ENCODE peak calls at places on chromosomes 4 and X, in ten cellular contexts. One of them, this sample, is unnamed.

GRCh38 chrX:40504801-40505605 is 75.8 kb upstream of the ATP6AP2 start:
- DNase-seq in activated CD4-positive, alpha-beta T cell treated with anti-CD3 and anti-CD28 coated beads, Interleukin-2, amount 50 U/mL, for 24 hours: no peak
- DNase-seq in transverse colon: no peak
- DNase-seq in NCI-H510A: no peak
- DNase-seq in left colon: no peak
- DNase-seq in nucleus accumbens: no peak
- DNase-seq in Daoy: peak; percentile 78
- DNase-seq in T-helper 1 cell: no peak
- DNase-seq in cardiac muscle cell: no peak
- DNase-seq in RPMI7951: peak; percentile 96
- DNase-seq in this sample: peak; percentile 19

GRCh38 chr4:108001540-108001939 is 11.9 kb downstream of the HADH start:
- DNase-seq in activated CD4-positive, alpha-beta T cell treated with anti-CD3 and anti-CD28 coated beads, Interleukin-2, amount 50 U/mL, for 24 hours: no peak
- DNase-seq in transverse colon: no peak
- DNase-seq in NCI-H510A: no peak
- DNase-seq in left colon: no peak
- DNase-seq in nucleus accumbens: no peak
- DNase-seq in Daoy: no peak
- DNase-seq in T-helper 1 cell: no peak
- DNase-seq in cardiac muscle cell: no peak
- DNase-seq in RPMI7951: peak; percentile 26
- DNase-seq in this sample: no peak

GRCh38 chr4:687048-687974 is 1.6 kb downstream of the SLC49A3 start:
- DNase-seq in activated CD4-positive, alpha-beta T cell treated with anti-CD3 and anti-CD28 coated beads, Interleukin-2, amount 50 U/mL, for 24 hours: no peak
- DNase-seq in transverse colon: peak; percentile 91
- DNase-seq in NCI-H510A: no peak
- DNase-seq in left colon: peak; percentile 87
- DNase-seq in nucleus accumbens: no peak
- DNase-seq in Daoy: peak; percentile 85
- DNase-seq in T-helper 1 cell: no peak
- DNase-seq in cardiac muscle cell: no peak
- DNase-seq in RPMI7951: peak; percentile 65
- DNase-seq in this sample: no peak

GRCh38 chrX:139831689-139832456 is 101.0 kb downstream of the ATP11C start:
- DNase-seq in activated CD4-positive, alpha-beta T cell treated with anti-CD3 and anti-CD28 coated beads, Interleukin-2, amount 50 U/mL, for 24 hours: no peak
- DNase-seq in transverse colon: no peak
- DNase-seq in NCI-H510A: no peak
- DNase-seq in left colon: no peak
- DNase-seq in nucleus accumbens: no peak
- DNase-seq in Daoy: peak; percentile 37
- DNase-seq in T-helper 1 cell: no peak
- DNase-seq in cardiac muscle cell: peak; percentile 19
- DNase-seq in RPMI7951: peak; percentile 68
- DNase-seq in this sample: peak; percentile 74

GRCh38 chrX:68686684-68687045 is 39.2 kb downstream of the STARD8 start:
- DNase-seq in activated CD4-positive, alpha-beta T cell treated with anti-CD3 and anti-CD28 coated beads, Interleukin-2, amount 50 U/mL, for 24 hours: no peak
- DNase-seq in transverse colon: no peak
- DNase-seq in NCI-H510A: no peak
- DNase-seq in left colon: no peak
- DNase-seq in nucleus accumbens: no peak
- DNase-seq in Daoy: peak; percentile 53
- DNase-seq in T-helper 1 cell: no peak
- DNase-seq in cardiac muscle cell: no peak
- DNase-seq in RPMI7951: peak; percentile 31
- DNase-seq in this sample: no peak

GRCh38 chr4:151688785-151689043 is 72.1 kb downstream of the GATB start:
- DNase-seq in activated CD4-positive, alpha-beta T cell treated with anti-CD3 and anti-CD28 coated beads, Interleukin-2, amount 50 U/mL, for 24 hours: no peak
- DNase-seq in transverse colon: no peak
- DNase-seq in NCI-H510A: no peak
- DNase-seq in left colon: no peak
- DNase-seq in nucleus accumbens: no peak
- DNase-seq in Daoy: no peak
- DNase-seq in T-helper 1 cell: no peak
- DNase-seq in cardiac muscle cell: no peak
- DNase-seq in RPMI7951: no peak
- DNase-seq in this sample: no peak

GRCh38 chr4:185914583-185915199 is 102.7 kb upstream of the SORBS2 start:
- DNase-seq in activated CD4-positive, alpha-beta T cell treated with anti-CD3 and anti-CD28 coated beads, Interleukin-2, amount 50 U/mL, for 24 hours: no peak
- DNase-seq in transverse colon: no peak
- DNase-seq in NCI-H510A: no peak
- DNase-seq in left colon: no peak
- DNase-seq in nucleus accumbens: no peak
- DNase-seq in Daoy: peak; percentile 64
- DNase-seq in T-helper 1 cell: no peak
- DNase-seq in cardiac muscle cell: no peak
- DNase-seq in RPMI7951: peak; percentile 54
- DNase-seq in this sample: peak; percentile 97

GRCh38 chr4:24808261-24808660 is 12.9 kb downstream of the SOD3 start:
- DNase-seq in activated CD4-positive, alpha-beta T cell treated with anti-CD3 and anti-CD28 coated beads, Interleukin-2, amount 50 U/mL, for 24 hours: no peak
- DNase-seq in transverse colon: no peak
- DNase-seq in NCI-H510A: no peak
- DNase-seq in left colon: no peak
- DNase-seq in nucleus accumbens: no peak
- DNase-seq in Daoy: no peak
- DNase-seq in T-helper 1 cell: no peak
- DNase-seq in cardiac muscle cell: no peak
- DNase-seq in RPMI7951: no peak
- DNase-seq in this sample: no peak

GRCh38 chrX:33808636-33809035 is 323.5 kb downstream of the FAM47A start:
- DNase-seq in activated CD4-positive, alpha-beta T cell treated with anti-CD3 and anti-CD28 coated beads, Interleukin-2, amount 50 U/mL, for 24 hours: no peak
- DNase-seq in transverse colon: no peak
- DNase-seq in NCI-H510A: no peak
- DNase-seq in left colon: no peak
- DNase-seq in nucleus accumbens: no peak
- DNase-seq in Daoy: no peak
- DNase-seq in T-helper 1 cell: no peak
- DNase-seq in cardiac muscle cell: no peak
- DNase-seq in RPMI7951: no peak
- DNase-seq in this sample: no peak

GRCh38 chr4:138390286-138390685 is 148.1 kb upstream of the SLC7A11 start:
- DNase-seq in activated CD4-positive, alpha-beta T cell treated with anti-CD3 and anti-CD28 coated beads, Interleukin-2, amount 50 U/mL, for 24 hours: no peak
- DNase-seq in transverse colon: no peak
- DNase-seq in NCI-H510A: no peak
- DNase-seq in left colon: no peak
- DNase-seq in nucleus accumbens: no peak
- DNase-seq in Daoy: peak; percentile 3
- DNase-seq in T-helper 1 cell: no peak
- DNase-seq in cardiac muscle cell: no peak
- DNase-seq in RPMI7951: no peak
- DNase-seq in this sample: peak; percentile 2

GRCh38 chr4:176498857-176499256 is 179.1 kb downstream of the SPCS3 start:
- DNase-seq in activated CD4-positive, alpha-beta T cell treated with anti-CD3 and anti-CD28 coated beads, Interleukin-2, amount 50 U/mL, for 24 hours: no peak
- DNase-seq in transverse colon: no peak
- DNase-seq in NCI-H510A: no peak
- DNase-seq in left colon: no peak
- DNase-seq in nucleus accumbens: no peak
- DNase-seq in Daoy: peak; percentile 1
- DNase-seq in T-helper 1 cell: no peak
- DNase-seq in cardiac muscle cell: no peak
- DNase-seq in RPMI7951: peak; percentile 2
- DNase-seq in this sample: no peak

GRCh38 chr4:69038582-69038981 is 57.7 kb upstream of the UGT2B7 start:
- DNase-seq in activated CD4-positive, alpha-beta T cell treated with anti-CD3 and anti-CD28 coated beads, Interleukin-2, amount 50 U/mL, for 24 hours: no peak
- DNase-seq in transverse colon: no peak
- DNase-seq in NCI-H510A: no peak
- DNase-seq in left colon: no peak
- DNase-seq in nucleus accumbens: no peak
- DNase-seq in Daoy: no peak
- DNase-seq in T-helper 1 cell: no peak
- DNase-seq in cardiac muscle cell: no peak
- DNase-seq in RPMI7951: no peak
- DNase-seq in this sample: no peak

GRCh38 chr4:110003401-110004187 is 90.9 kb downstream of the EGF start:
- DNase-seq in activated CD4-positive, alpha-beta T cell treated with anti-CD3 and anti-CD28 coated beads, Interleukin-2, amount 50 U/mL, for 24 hours: no peak
- DNase-seq in transverse colon: no peak
- DNase-seq in NCI-H510A: no peak
- DNase-seq in left colon: no peak
- DNase-seq in nucleus accumbens: no peak
- DNase-seq in Daoy: no peak
- DNase-seq in T-helper 1 cell: no peak
- DNase-seq in cardiac muscle cell: no peak
- DNase-seq in RPMI7951: no peak
- DNase-seq in this sample: no peak

GRCh38 chr4:37742149-37742548 is 56.0 kb upstream of the RELL1 start:
- DNase-seq in activated CD4-positive, alpha-beta T cell treated with anti-CD3 and anti-CD28 coated beads, Interleukin-2, amount 50 U/mL, for 24 hours: no peak
- DNase-seq in transverse colon: no peak
- DNase-seq in NCI-H510A: no peak
- DNase-seq in left colon: no peak
- DNase-seq in nucleus accumbens: no peak
- DNase-seq in Daoy: peak; percentile 12
- DNase-seq in T-helper 1 cell: no peak
- DNase-seq in cardiac muscle cell: no peak
- DNase-seq in RPMI7951: no peak
- DNase-seq in this sample: no peak

GRCh38 chrX:104085919-104086318 is 9.9 kb upstream of the TMSB15C start:
- DNase-seq in activated CD4-positive, alpha-beta T cell treated with anti-CD3 and anti-CD28 coated beads, Interleukin-2, amount 50 U/mL, for 24 hours: no peak
- DNase-seq in transverse colon: no peak
- DNase-seq in NCI-H510A: no peak
- DNase-seq in left colon: no peak
- DNase-seq in nucleus accumbens: no peak
- DNase-seq in Daoy: no peak
- DNase-seq in T-helper 1 cell: no peak
- DNase-seq in cardiac muscle cell: no peak
- DNase-seq in RPMI7951: no peak
- DNase-seq in this sample: no peak

GRCh38 chr4:56049428-56050212 is 100.9 kb downstream of the CEP135 start:
- DNase-seq in activated CD4-positive, alpha-beta T cell treated with anti-CD3 and anti-CD28 coated beads, Interleukin-2, amount 50 U/mL, for 24 hours: no peak
- DNase-seq in transverse colon: peak; percentile 32
- DNase-seq in NCI-H510A: peak; percentile 60
- DNase-seq in left colon: peak; percentile 46
- DNase-seq in nucleus accumbens: peak; percentile 34
- DNase-seq in Daoy: peak; percentile 32
- DNase-seq in T-helper 1 cell: no peak
- DNase-seq in cardiac muscle cell: peak; percentile 55
- DNase-seq in RPMI7951: peak; percentile 7
- DNase-seq in this sample: peak; percentile 78

GRCh38 chrX:72027024-72027913 is 104.4 kb downstream of the RTL5 start:
- DNase-seq in activated CD4-positive, alpha-beta T cell treated with anti-CD3 and anti-CD28 coated beads, Interleukin-2, amount 50 U/mL, for 24 hours: no peak
- DNase-seq in transverse colon: no peak
- DNase-seq in NCI-H510A: no peak
- DNase-seq in left colon: no peak
- DNase-seq in nucleus accumbens: no peak
- DNase-seq in Daoy: no peak
- DNase-seq in T-helper 1 cell: no peak
- DNase-seq in cardiac muscle cell: peak; percentile 25
- DNase-seq in RPMI7951: no peak
- DNase-seq in this sample: no peak

GRCh38 chr4:184287697-184288255 is 70.1 kb upstream of the ENPP6 start:
- DNase-seq in activated CD4-positive, alpha-beta T cell treated with anti-CD3 and anti-CD28 coated beads, Interleukin-2, amount 50 U/mL, for 24 hours: no peak
- DNase-seq in transverse colon: peak; percentile 40
- DNase-seq in NCI-H510A: peak; percentile 32
- DNase-seq in left colon: no peak
- DNase-seq in nucleus accumbens: no peak
- DNase-seq in Daoy: no peak
- DNase-seq in T-helper 1 cell: no peak
- DNase-seq in cardiac muscle cell: no peak
- DNase-seq in RPMI7951: peak; percentile 49
- DNase-seq in this sample: peak; percentile 68

GRCh38 chrX:154090731-154091130 is 6.8 kb downstream of the MECP2 start:
- DNase-seq in activated CD4-positive, alpha-beta T cell treated with anti-CD3 and anti-CD28 coated beads, Interleukin-2, amount 50 U/mL, for 24 hours: no peak
- DNase-seq in transverse colon: no peak
- DNase-seq in NCI-H510A: no peak
- DNase-seq in left colon: no peak
- DNase-seq in nucleus accumbens: peak; percentile 12
- DNase-seq in Daoy: no peak
- DNase-seq in T-helper 1 cell: no peak
- DNase-seq in cardiac muscle cell: no peak
- DNase-seq in RPMI7951: no peak
- DNase-seq in this sample: peak; percentile 96

GRCh38 chrX:40199704-40200103 is 101.9 kb upstream of the BCOR start:
- DNase-seq in activated CD4-positive, alpha-beta T cell treated with anti-CD3 and anti-CD28 coated beads, Interleukin-2, amount 50 U/mL, for 24 hours: no peak
- DNase-seq in transverse colon: no peak
- DNase-seq in NCI-H510A: no peak
- DNase-seq in left colon: no peak
- DNase-seq in nucleus accumbens: no peak
- DNase-seq in Daoy: no peak
- DNase-seq in T-helper 1 cell: no peak
- DNase-seq in cardiac muscle cell: no peak
- DNase-seq in RPMI7951: peak; percentile 85
- DNase-seq in this sample: peak; percentile 53

GRCh38 chr4:170190265-170190664 is 100.5 kb upstream of the AADAT start:
- DNase-seq in activated CD4-positive, alpha-beta T cell treated with anti-CD3 and anti-CD28 coated beads, Interleukin-2, amount 50 U/mL, for 24 hours: no peak
- DNase-seq in transverse colon: no peak
- DNase-seq in NCI-H510A: no peak
- DNase-seq in left colon: no peak
- DNase-seq in nucleus accumbens: no peak
- DNase-seq in Daoy: no peak
- DNase-seq in T-helper 1 cell: no peak
- DNase-seq in cardiac muscle cell: no peak
- DNase-seq in RPMI7951: no peak
- DNase-seq in this sample: no peak

GRCh38 chr4:183876268-183876934 is 28.7 kb upstream of the STOX2 start:
- DNase-seq in activated CD4-positive, alpha-beta T cell treated with anti-CD3 and anti-CD28 coated beads, Interleukin-2, amount 50 U/mL, for 24 hours: no peak
- DNase-seq in transverse colon: peak; percentile 63
- DNase-seq in NCI-H510A: peak; percentile 55
- DNase-seq in left colon: peak; percentile 52
- DNase-seq in nucleus accumbens: peak; percentile 59
- DNase-seq in Daoy: peak; percentile 92
- DNase-seq in T-helper 1 cell: no peak
- DNase-seq in cardiac muscle cell: no peak
- DNase-seq in RPMI7951: peak; percentile 1
- DNase-seq in this sample: no peak

GRCh38 chr4:173145111-173145510 is 23.5 kb upstream of the GALNT7 start:
- DNase-seq in activated CD4-positive, alpha-beta T cell treated with anti-CD3 and anti-CD28 coated beads, Interleukin-2, amount 50 U/mL, for 24 hours: no peak
- DNase-seq in transverse colon: no peak
- DNase-seq in NCI-H510A: no peak
- DNase-seq in left colon: no peak
- DNase-seq in nucleus accumbens: no peak
- DNase-seq in Daoy: no peak
- DNase-seq in T-helper 1 cell: no peak
- DNase-seq in cardiac muscle cell: no peak
- DNase-seq in RPMI7951: no peak
- DNase-seq in this sample: no peak

GRCh38 chr4:91288702-91289311 is 1015.0 kb upstream of the GRID2 start:
- DNase-seq in activated CD4-positive, alpha-beta T cell treated with anti-CD3 and anti-CD28 coated beads, Interleukin-2, amount 50 U/mL, for 24 hours: no peak
- DNase-seq in transverse colon: no peak
- DNase-seq in NCI-H510A: no peak
- DNase-seq in left colon: no peak
- DNase-seq in nucleus accumbens: no peak
- DNase-seq in Daoy: no peak
- DNase-seq in T-helper 1 cell: no peak
- DNase-seq in cardiac muscle cell: no peak
- DNase-seq in RPMI7951: no peak
- DNase-seq in this sample: no peak

GRCh38 chr4:189090174-189090814 is 850.4 kb upstream of the FRG1 start:
- DNase-seq in activated CD4-positive, alpha-beta T cell treated with anti-CD3 and anti-CD28 coated beads, Interleukin-2, amount 50 U/mL, for 24 hours: no peak
- DNase-seq in transverse colon: no peak
- DNase-seq in NCI-H510A: no peak
- DNase-seq in left colon: no peak
- DNase-seq in nucleus accumbens: no peak
- DNase-seq in Daoy: peak; percentile 18
- DNase-seq in T-helper 1 cell: no peak
- DNase-seq in cardiac muscle cell: peak; percentile 38
- DNase-seq in RPMI7951: peak; percentile 17
- DNase-seq in this sample: peak; percentile 82

GRCh38 chrX:374566-374965 is 12.1 kb downstream of the PPP2R3B start:
- DNase-seq in activated CD4-positive, alpha-beta T cell treated with anti-CD3 and anti-CD28 coated beads, Interleukin-2, amount 50 U/mL, for 24 hours: no peak
- DNase-seq in transverse colon: no peak
- DNase-seq in NCI-H510A: no peak
- DNase-seq in left colon: no peak
- DNase-seq in nucleus accumbens: no peak
- DNase-seq in Daoy: no peak
- DNase-seq in T-helper 1 cell: no peak
- DNase-seq in cardiac muscle cell: no peak
- DNase-seq in RPMI7951: no peak
- DNase-seq in this sample: no peak

GRCh38 chrX:107711521-107712041 is 64.0 kb downstream of the TSC22D3 start:
- DNase-seq in activated CD4-positive, alpha-beta T cell treated with anti-CD3 and anti-CD28 coated beads, Interleukin-2, amount 50 U/mL, for 24 hours: no peak
- DNase-seq in transverse colon: no peak
- DNase-seq in NCI-H510A: no peak
- DNase-seq in left colon: no peak
- DNase-seq in nucleus accumbens: no peak
- DNase-seq in Daoy: no peak
- DNase-seq in T-helper 1 cell: peak; percentile 7
- DNase-seq in cardiac muscle cell: no peak
- DNase-seq in RPMI7951: no peak
- DNase-seq in this sample: no peak

GRCh38 chrX:101619336-101619735 is 1.5 kb upstream of the ARMCX6 start:
- DNase-seq in activated CD4-positive, alpha-beta T cell treated with anti-CD3 and anti-CD28 coated beads, Interleukin-2, amount 50 U/mL, for 24 hours: no peak
- DNase-seq in transverse colon: no peak
- DNase-seq in NCI-H510A: peak; percentile 71
- DNase-seq in left colon: no peak
- DNase-seq in nucleus accumbens: no peak
- DNase-seq in Daoy: no peak
- DNase-seq in T-helper 1 cell: no peak
- DNase-seq in cardiac muscle cell: peak; percentile 84
- DNase-seq in RPMI7951: peak; percentile 17
- DNase-seq in this sample: no peak

This sample was measured in SK-MEL-5.